ENCODE peak calls at places on chromosomes 11 and 22, in six cellular contexts. W is effector memory CD4-positive, alpha-beta T cell; Z is amygdala; I is 8988T; L is Calu3; U is psoas muscle. V is an unnamed sample.
A peak's percentile ranks its signal among the peaks of the same experiment; 100 is the strongest.

GRCh38 chr11:27524155-27524554 is 17.6 kb upstream of the LIN7C start:
- DNase-seq in W (no peak), Z (no peak), I (peak; percentile 15), L (no peak), U (no peak), V (no peak)

GRCh38 chr11:117177534-117178209 is 871 bp upstream of the SIDT2 start:
- DNase-seq in W (no peak), Z (no peak), I (no peak), L (no peak), U (no peak), V (no peak)

GRCh38 chr11:111336582-111337256 is 38.4 kb downstream of the POU2AF3 start:
- DNase-seq in W (no peak), Z (no peak), I (no peak), L (no peak), U (no peak), V (no peak)

GRCh38 chr11:106694501-106694900 is 323.8 kb downstream of the GUCY1A2 start:
- DNase-seq in W (no peak), Z (no peak), I (no peak), L (no peak), U (no peak), V (no peak)

GRCh38 chr11:47932544-47932943 is 47.8 kb upstream of the PTPRJ start:
- DNase-seq in W (no peak), Z (no peak), I (no peak), L (no peak), U (no peak), V (no peak)

GRCh38 chr22:20258584-20259335 is 9.4 kb downstream of the RTN4R start:
- DNase-seq in W (no peak), Z (no peak), I (no peak), L (no peak), U (no peak), V (peak; percentile 52)

GRCh38 chr22:46812034-46812605 is 49.7 kb downstream of the TBC1D22A start:
- DNase-seq in W (no peak), Z (no peak), I (no peak), L (no peak), U (no peak), V (no peak)

GRCh38 chr22:39146256-39147101 is 6.0 kb downstream of the CBX7 start:
- DNase-seq in W (no peak), Z (no peak), I (no peak), L (no peak), U (no peak), V (no peak)

GRCh38 chr11:11849127-11849746 is 7.5 kb downstream of the USP47 start:
- DNase-seq in W (peak; percentile 52), Z (no peak), I (no peak), L (peak; percentile 77), U (peak; percentile 66), V (peak; percentile 11)

GRCh38 chr11:74265256-74265655 is 46.2 kb downstream of the P4HA3 start:
- DNase-seq in W (no peak), Z (no peak), I (no peak), L (no peak), U (no peak), V (no peak)

GRCh38 chr22:25114369-25115362 is 85.0 kb upstream of the CRYBB3 start:
- DNase-seq in W (no peak), Z (no peak), I (no peak), L (no peak), U (no peak), V (no peak)

GRCh38 chr11:45922425-45923082 is at the start of gene LARGE2:
- DNase-seq in W (peak; percentile 17), Z (no peak), I (peak; percentile 95), L (peak; percentile 82), U (peak; percentile 52), V (peak; percentile 84)

GRCh38 chr22:45531441-45531840 is 28.8 kb downstream of the FBLN1 start:
- DNase-seq in W (no peak), Z (no peak), I (no peak), L (no peak), U (no peak), V (no peak)

GRCh38 chr22:28817919-28818859 is 17.8 kb upstream of the XBP1 start:
- DNase-seq in W (no peak), Z (no peak), I (no peak), L (peak; percentile 77), U (no peak), V (no peak)

GRCh38 chr11:6320411-6321207 is at the start of gene CAVIN3:
- DNase-seq in W (no peak), Z (no peak), I (peak; percentile 44), L (peak; percentile 77), U (peak; percentile 92), V (no peak)

GRCh38 chr11:44138286-44138685 is 42.8 kb downstream of the EXT2 start:
- DNase-seq in W (no peak), Z (no peak), I (no peak), L (no peak), U (no peak), V (no peak)

GRCh38 chr11:65404210-65404609 is 17.8 kb downstream of the FRMD8 start:
- DNase-seq in W (no peak), Z (no peak), I (no peak), L (no peak), U (no peak), V (no peak)

GRCh38 chr11:2509481-2510001 is 64.7 kb downstream of the KCNQ1 start:
- DNase-seq in W (no peak), Z (no peak), I (peak; percentile 11), L (no peak), U (peak; percentile 32), V (no peak)

GRCh38 chr11:118918128-118918685 is 7.5 kb downstream of the BCL9L start:
- DNase-seq in W (no peak), Z (no peak), I (peak; percentile 49), L (peak; percentile 62), U (peak; percentile 94), V (no peak)

GRCh38 chr11:58504232-58504631 is 3.7 kb downstream of the OR5B21 start:
- DNase-seq in W (no peak), Z (no peak), I (no peak), L (no peak), U (no peak), V (no peak)

GRCh38 chr11:106581399-106581798 is 436.9 kb downstream of the GUCY1A2 start:
- DNase-seq in W (no peak), Z (no peak), I (no peak), L (no peak), U (no peak), V (no peak)

GRCh38 chr11:8083088-8083395 is 2.0 kb downstream of the TUB start:
- DNase-seq in W (no peak), Z (no peak), I (no peak), L (no peak), U (no peak), V (no peak)

V was measured in HuH-7.5.